ENCODE peak calls at places on chromosomes 5 and 9, in eight cellular contexts. One of them, this sample, is unnamed.

GRCh38 chr9:130895481-130896232 is 955 bp downstream of the QRFP start:
- DNase-seq in HCT116: no peak
- DNase-seq in astrocyte: no peak
- DNase-seq in colonic mucosa: no peak
- DNase-seq in kidney: peak
- DNase-seq in fibroblast of lung: no peak
- DNase-seq in K562: no peak
- DNase-seq in IMR-90: no peak
- DNase-seq in this sample: peak

GRCh38 chr5:44048268-44048984 is 340.8 kb downstream of the FGF10 start:
- DNase-seq in fibroblast of lung: no peak
- DNase-seq in IMR-90: no peak
- DNase-seq in astrocyte: no peak
- DNase-seq in K562: no peak
- DNase-seq in kidney: no peak
- DNase-seq in colonic mucosa: no peak
- DNase-seq in HCT116: no peak
- DNase-seq in this sample: no peak

GRCh38 chr9:23830949-23831730 is 5.1 kb upstream of the ELAVL2 start:
- DNase-seq in astrocyte: no peak
- DNase-seq in colonic mucosa: no peak
- DNase-seq in K562: no peak
- DNase-seq in HCT116: no peak
- DNase-seq in fibroblast of lung: no peak
- DNase-seq in kidney: no peak
- DNase-seq in IMR-90: no peak
- DNase-seq in this sample: peak

GRCh38 chr5:133861161-133861737 is 107.2 kb downstream of the C5orf15 start:
- DNase-seq in IMR-90: no peak
- DNase-seq in astrocyte: no peak
- DNase-seq in K562: no peak
- DNase-seq in kidney: no peak
- DNase-seq in fibroblast of lung: no peak
- DNase-seq in HCT116: no peak
- DNase-seq in colonic mucosa: no peak
- DNase-seq in this sample: no peak

GRCh38 chr5:33482335-33482734 is 41.6 kb downstream of the TARS1 start:
- DNase-seq in fibroblast of lung: no peak
- DNase-seq in IMR-90: no peak
- DNase-seq in astrocyte: no peak
- DNase-seq in kidney: no peak
- DNase-seq in HCT116: no peak
- DNase-seq in K562: no peak
- DNase-seq in colonic mucosa: no peak
- DNase-seq in this sample: peak

GRCh38 chr5:74017112-74017511 is 391.1 kb downstream of the ARHGEF28 start:
- DNase-seq in astrocyte: peak
- DNase-seq in colonic mucosa: no peak
- DNase-seq in IMR-90: no peak
- DNase-seq in fibroblast of lung: peak
- DNase-seq in HCT116: peak
- DNase-seq in K562: no peak
- DNase-seq in kidney: no peak
- DNase-seq in this sample: peak

GRCh38 chr5:76180817-76181805 is 97.9 kb downstream of the SV2C start:
- DNase-seq in kidney: no peak
- DNase-seq in astrocyte: no peak
- DNase-seq in IMR-90: no peak
- DNase-seq in HCT116: no peak
- DNase-seq in fibroblast of lung: no peak
- DNase-seq in K562: peak
- DNase-seq in colonic mucosa: peak
- DNase-seq in this sample: no peak

GRCh38 chr5:119255571-119256356 is 100.1 kb upstream of the TNFAIP8 start:
- DNase-seq in fibroblast of lung: no peak
- DNase-seq in HCT116: peak
- DNase-seq in K562: peak
- DNase-seq in kidney: no peak
- DNase-seq in IMR-90: peak
- DNase-seq in colonic mucosa: peak
- DNase-seq in astrocyte: no peak
- DNase-seq in this sample: peak

GRCh38 chr9:35935755-35936509 is 22.0 kb downstream of the OR2S2 start:
- DNase-seq in astrocyte: peak
- DNase-seq in HCT116: no peak
- DNase-seq in fibroblast of lung: peak
- DNase-seq in K562: no peak
- DNase-seq in colonic mucosa: no peak
- DNase-seq in kidney: no peak
- DNase-seq in IMR-90: peak
- DNase-seq in this sample: no peak

GRCh38 chr9:95645992-95646391 is 129.2 kb upstream of the PTCH1 start:
- DNase-seq in fibroblast of lung: peak
- DNase-seq in K562: no peak
- DNase-seq in IMR-90: no peak
- DNase-seq in colonic mucosa: no peak
- DNase-seq in astrocyte: peak
- DNase-seq in HCT116: no peak
- DNase-seq in kidney: no peak
- DNase-seq in this sample: no peak

GRCh38 chr5:63743096-63743798 is 219.0 kb downstream of the HTR1A start:
- DNase-seq in colonic mucosa: no peak
- DNase-seq in HCT116: no peak
- DNase-seq in astrocyte: no peak
- DNase-seq in K562: no peak
- DNase-seq in fibroblast of lung: no peak
- DNase-seq in IMR-90: no peak
- DNase-seq in kidney: no peak
- DNase-seq in this sample: no peak

GRCh38 chr9:124279531-124280175 is 21.9 kb downstream of the NEK6 start:
- DNase-seq in HCT116: no peak
- DNase-seq in IMR-90: no peak
- DNase-seq in colonic mucosa: no peak
- DNase-seq in kidney: no peak
- DNase-seq in fibroblast of lung: peak
- DNase-seq in K562: no peak
- DNase-seq in astrocyte: peak
- DNase-seq in this sample: no peak

GRCh38 chr5:39217365-39218281 is 1.7 kb downstream of the FYB1 start:
- DNase-seq in astrocyte: peak
- DNase-seq in fibroblast of lung: peak
- DNase-seq in K562: peak
- DNase-seq in IMR-90: peak
- DNase-seq in colonic mucosa: peak
- DNase-seq in kidney: peak
- DNase-seq in HCT116: peak
- DNase-seq in this sample: peak

GRCh38 chr9:16515207-16515606 is 355.3 kb downstream of the BNC2 start:
- DNase-seq in IMR-90: peak
- DNase-seq in kidney: no peak
- DNase-seq in K562: no peak
- DNase-seq in colonic mucosa: no peak
- DNase-seq in HCT116: no peak
- DNase-seq in astrocyte: no peak
- DNase-seq in fibroblast of lung: peak
- DNase-seq in this sample: peak

GRCh38 chr5:127228540-127229184 is 61.9 kb upstream of the MEGF10 start:
- DNase-seq in kidney: no peak
- DNase-seq in fibroblast of lung: peak
- DNase-seq in astrocyte: no peak
- DNase-seq in colonic mucosa: no peak
- DNase-seq in HCT116: no peak
- DNase-seq in K562: peak
- DNase-seq in IMR-90: no peak
- DNase-seq in this sample: peak

GRCh38 chr9:86752727-86753126 is 194.6 kb downstream of the GAS1 start:
- DNase-seq in K562: no peak
- DNase-seq in HCT116: no peak
- DNase-seq in kidney: no peak
- DNase-seq in colonic mucosa: no peak
- DNase-seq in astrocyte: no peak
- DNase-seq in fibroblast of lung: no peak
- DNase-seq in IMR-90: no peak
- DNase-seq in this sample: no peak

GRCh38 chr5:116484645-116485044 is 90.0 kb downstream of the SEMA6A start:
- DNase-seq in IMR-90: no peak
- DNase-seq in astrocyte: no peak
- DNase-seq in colonic mucosa: no peak
- DNase-seq in HCT116: no peak
- DNase-seq in kidney: no peak
- DNase-seq in K562: no peak
- DNase-seq in fibroblast of lung: no peak
- DNase-seq in this sample: peak

GRCh38 chr9:74362423-74362822 is 134.7 kb upstream of the RORB start:
- DNase-seq in astrocyte: no peak
- DNase-seq in kidney: no peak
- DNase-seq in fibroblast of lung: no peak
- DNase-seq in colonic mucosa: no peak
- DNase-seq in HCT116: no peak
- DNase-seq in IMR-90: no peak
- DNase-seq in K562: no peak
- DNase-seq in this sample: no peak

GRCh38 chr9:77763566-77763965 is 115.4 kb upstream of the GNA14 start:
- DNase-seq in fibroblast of lung: no peak
- DNase-seq in K562: no peak
- DNase-seq in HCT116: no peak
- DNase-seq in astrocyte: no peak
- DNase-seq in kidney: no peak
- DNase-seq in IMR-90: no peak
- DNase-seq in colonic mucosa: no peak
- DNase-seq in this sample: no peak
- TF ChIP-seq CTCF in fibroblast of lung: no peak
- TF ChIP-seq CTCF in K562: no peak
- TF ChIP-seq CTCF in HCT116: no peak
- TF ChIP-seq CTCF in astrocyte: no peak
- TF ChIP-seq CTCF in kidney: no peak
- TF ChIP-seq CTCF in IMR-90: no peak
- TF ChIP-seq CTCF in colonic mucosa: no peak
- TF ChIP-seq CTCF in this sample: no peak

GRCh38 chr9:111986035-111986556 is 89.5 kb downstream of the UGCG start:
- DNase-seq in astrocyte: peak
- DNase-seq in kidney: peak
- DNase-seq in K562: no peak
- DNase-seq in IMR-90: peak
- DNase-seq in colonic mucosa: no peak
- DNase-seq in fibroblast of lung: peak
- DNase-seq in HCT116: no peak
- DNase-seq in this sample: no peak

GRCh38 chr9:111983484-111983908 is 86.9 kb downstream of the UGCG start:
- DNase-seq in fibroblast of lung: no peak
- DNase-seq in astrocyte: no peak
- DNase-seq in colonic mucosa: no peak
- DNase-seq in kidney: no peak
- DNase-seq in IMR-90: no peak
- DNase-seq in K562: no peak
- DNase-seq in HCT116: no peak
- DNase-seq in this sample: no peak

GRCh38 chr9:111985315-111985714 is 88.7 kb downstream of the UGCG start:
- DNase-seq in HCT116: no peak
- DNase-seq in fibroblast of lung: no peak
- DNase-seq in kidney: no peak
- DNase-seq in IMR-90: no peak
- DNase-seq in astrocyte: no peak
- DNase-seq in colonic mucosa: no peak
- DNase-seq in K562: no peak
- DNase-seq in this sample: no peak

GRCh38 chr9:111980398-111980797 is 83.8 kb downstream of the UGCG start:
- DNase-seq in IMR-90: no peak
- DNase-seq in astrocyte: no peak
- DNase-seq in K562: peak
- DNase-seq in fibroblast of lung: no peak
- DNase-seq in kidney: no peak
- DNase-seq in HCT116: no peak
- DNase-seq in colonic mucosa: no peak
- DNase-seq in this sample: no peak

DNA sequence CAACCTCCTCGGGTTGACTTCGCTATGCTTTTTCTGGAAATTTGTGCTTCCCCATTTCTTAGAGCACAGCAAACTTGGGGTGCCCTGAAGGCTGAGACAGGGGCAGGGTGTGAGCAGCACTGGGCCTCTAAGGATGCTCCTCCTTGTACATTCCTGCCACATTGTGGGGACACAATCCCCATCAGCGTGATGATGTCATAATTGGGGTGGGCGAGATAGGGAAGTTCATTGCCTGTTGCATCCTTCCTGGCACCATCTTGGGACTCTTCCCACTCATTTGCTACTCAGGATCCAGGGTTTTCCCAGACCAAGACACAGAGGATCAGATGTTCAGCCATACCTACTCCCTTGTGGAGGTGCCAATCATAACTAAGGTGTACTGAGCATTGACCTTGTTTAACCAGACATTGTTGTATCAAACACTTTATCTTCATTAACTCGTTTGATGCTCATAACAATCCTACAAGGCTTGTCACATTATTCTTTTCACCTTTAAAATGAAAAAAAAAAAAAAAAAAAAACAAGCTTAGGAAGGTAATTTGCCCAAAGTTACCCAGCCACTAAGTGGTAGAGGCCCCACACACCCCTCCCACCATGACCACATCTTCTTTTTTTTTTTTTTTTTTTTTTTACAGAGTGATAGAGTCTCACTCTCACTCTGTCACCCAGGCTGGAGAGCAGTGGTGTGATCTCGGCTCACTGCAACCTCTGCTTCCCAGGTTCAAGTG is 87.6 kb downstream of the UGCG start:
- DNase-seq in HCT116: no peak
- DNase-seq in fibroblast of lung: no peak
- DNase-seq in K562: no peak
- DNase-seq in kidney: no peak
- DNase-seq in astrocyte: no peak
- DNase-seq in colonic mucosa: no peak
- DNase-seq in IMR-90: no peak
- DNase-seq in this sample: peak
- H3K9ac ChIP-seq in HCT116: no peak
- H3K9ac ChIP-seq in fibroblast of lung: no peak
- H3K9ac ChIP-seq in K562: no peak
- H3K9ac ChIP-seq in kidney: no peak
- H3K9ac ChIP-seq in astrocyte: no peak
- H3K9ac ChIP-seq in colonic mucosa: no peak
- H3K9ac ChIP-seq in IMR-90: no peak
- H3K9ac ChIP-seq in this sample: no peak

GRCh38 chr5:114447084-114447773 is 85.4 kb downstream of the KCNN2 start:
- DNase-seq in colonic mucosa: no peak
- DNase-seq in kidney: no peak
- DNase-seq in astrocyte: no peak
- DNase-seq in K562: no peak
- DNase-seq in fibroblast of lung: no peak
- DNase-seq in IMR-90: peak
- DNase-seq in HCT116: no peak
- DNase-seq in this sample: no peak
- TF ChIP-seq CTCF in colonic mucosa: peak
- TF ChIP-seq CTCF in kidney: peak
- TF ChIP-seq CTCF in astrocyte: peak
- TF ChIP-seq CTCF in K562: no peak
- TF ChIP-seq CTCF in fibroblast of lung: peak
- TF ChIP-seq CTCF in IMR-90: no peak
- TF ChIP-seq CTCF in HCT116: no peak
- TF ChIP-seq CTCF in this sample: peak

DNA sequence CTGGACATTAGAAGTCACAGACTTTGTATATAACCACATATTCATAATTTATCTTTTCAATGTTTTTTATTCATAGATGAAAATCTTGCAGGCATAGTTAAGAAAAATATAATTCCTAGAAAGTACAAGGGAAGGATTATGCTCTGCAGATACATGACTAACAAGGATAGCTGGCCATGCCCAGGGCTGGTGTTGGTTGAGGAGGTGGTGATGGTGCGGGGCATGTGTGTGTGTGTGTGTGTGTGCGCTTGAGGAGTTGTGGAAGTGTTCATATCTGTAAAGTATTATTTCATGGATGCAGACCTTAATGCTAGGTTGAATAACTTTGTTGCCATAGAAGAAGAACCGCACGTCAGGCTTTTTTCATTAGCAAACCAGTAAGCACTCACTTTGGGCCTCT is 1.3 kb downstream of the S1PR3 start:
- DNase-seq in K562: no peak
- DNase-seq in fibroblast of lung: no peak
- DNase-seq in HCT116: no peak
- DNase-seq in astrocyte: no peak
- DNase-seq in IMR-90: no peak
- DNase-seq in kidney: no peak
- DNase-seq in colonic mucosa: no peak
- DNase-seq in this sample: peak
- H3K9ac ChIP-seq in K562: no peak
- H3K9ac ChIP-seq in fibroblast of lung: no peak
- H3K9ac ChIP-seq in HCT116: no peak
- H3K9ac ChIP-seq in astrocyte: peak
- H3K9ac ChIP-seq in IMR-90: peak
- H3K9ac ChIP-seq in kidney: peak
- H3K9ac ChIP-seq in colonic mucosa: no peak
- H3K9ac ChIP-seq in this sample: peak